ENCODE peak calls at places on chromosomes 16 and 17, in seven cellular contexts. One of them, this sample, is unnamed.

GRCh38 chr17:11182430-11182829 is 58.6 kb upstream of the SHISA6 start:
- DNase-seq in iPS-NIHi11: no peak
- DNase-seq in NCI-H1436: no peak
- DNase-seq in cardiac fibroblast: no peak
- DNase-seq in adrenal gland: no peak
- DNase-seq in stimulated activated CD8-positive, alpha-beta memory T cell treated with anti-CD3 and anti-CD28 coated beads, Interleukin-2, amount 100 ng/mL, for 1 hour: no peak
- DNase-seq in NAMALWA: no peak
- DNase-seq in this sample: no peak

GRCh38 chr17:35089846-35090193 is 26.3 kb upstream of the RFFL start:
- DNase-seq in adrenal gland: no peak
- DNase-seq in NCI-H1436: no peak
- DNase-seq in iPS-NIHi11: peak
- DNase-seq in NAMALWA: no peak
- DNase-seq in cardiac fibroblast: peak
- DNase-seq in stimulated activated CD8-positive, alpha-beta memory T cell treated with anti-CD3 and anti-CD28 coated beads, Interleukin-2, amount 100 ng/mL, for 1 hour: no peak
- DNase-seq in this sample: peak

GRCh38 chr17:36747861-36748260 is 146.5 kb downstream of the MRM1 start:
- DNase-seq in NCI-H1436: no peak
- DNase-seq in iPS-NIHi11: no peak
- DNase-seq in cardiac fibroblast: no peak
- DNase-seq in stimulated activated CD8-positive, alpha-beta memory T cell treated with anti-CD3 and anti-CD28 coated beads, Interleukin-2, amount 100 ng/mL, for 1 hour: no peak
- DNase-seq in NAMALWA: no peak
- DNase-seq in adrenal gland: no peak
- DNase-seq in this sample: no peak

GRCh38 chr17:2176484-2177175 is 121.7 kb downstream of the HIC1 start:
- DNase-seq in NCI-H1436: no peak
- DNase-seq in stimulated activated CD8-positive, alpha-beta memory T cell treated with anti-CD3 and anti-CD28 coated beads, Interleukin-2, amount 100 ng/mL, for 1 hour: no peak
- DNase-seq in iPS-NIHi11: no peak
- DNase-seq in NAMALWA: no peak
- DNase-seq in cardiac fibroblast: no peak
- DNase-seq in adrenal gland: no peak
- DNase-seq in this sample: no peak

GRCh38 chr17:78705071-78705470 is 77.0 kb downstream of the CYTH1 start:
- DNase-seq in NCI-H1436: no peak
- DNase-seq in stimulated activated CD8-positive, alpha-beta memory T cell treated with anti-CD3 and anti-CD28 coated beads, Interleukin-2, amount 100 ng/mL, for 1 hour: no peak
- DNase-seq in cardiac fibroblast: no peak
- DNase-seq in iPS-NIHi11: no peak
- DNase-seq in adrenal gland: no peak
- DNase-seq in NAMALWA: no peak
- DNase-seq in this sample: no peak

GRCh38 chr17:62098623-62099231 is 33.6 kb upstream of the MED13 start:
- DNase-seq in NCI-H1436: no peak
- DNase-seq in iPS-NIHi11: no peak
- DNase-seq in NAMALWA: no peak
- DNase-seq in adrenal gland: no peak
- DNase-seq in stimulated activated CD8-positive, alpha-beta memory T cell treated with anti-CD3 and anti-CD28 coated beads, Interleukin-2, amount 100 ng/mL, for 1 hour: no peak
- DNase-seq in cardiac fibroblast: no peak
- DNase-seq in this sample: no peak

GRCh38 chr16:28166394-28167208 is 45.2 kb downstream of the XPO6 start:
- DNase-seq in NAMALWA: no peak
- DNase-seq in adrenal gland: no peak
- DNase-seq in iPS-NIHi11: no peak
- DNase-seq in cardiac fibroblast: peak
- DNase-seq in stimulated activated CD8-positive, alpha-beta memory T cell treated with anti-CD3 and anti-CD28 coated beads, Interleukin-2, amount 100 ng/mL, for 1 hour: no peak
- DNase-seq in NCI-H1436: no peak
- DNase-seq in this sample: no peak

GRCh38 chr17:75596320-75597087 is 8.9 kb downstream of the MYO15B start:
- DNase-seq in NCI-H1436: no peak
- DNase-seq in stimulated activated CD8-positive, alpha-beta memory T cell treated with anti-CD3 and anti-CD28 coated beads, Interleukin-2, amount 100 ng/mL, for 1 hour: no peak
- DNase-seq in adrenal gland: no peak
- DNase-seq in NAMALWA: no peak
- DNase-seq in cardiac fibroblast: no peak
- DNase-seq in iPS-NIHi11: no peak
- DNase-seq in this sample: no peak

GRCh38 chr16:66481081-66481942 is 54.2 kb downstream of the BEAN1 start:
- DNase-seq in cardiac fibroblast: no peak
- DNase-seq in iPS-NIHi11: no peak
- DNase-seq in stimulated activated CD8-positive, alpha-beta memory T cell treated with anti-CD3 and anti-CD28 coated beads, Interleukin-2, amount 100 ng/mL, for 1 hour: no peak
- DNase-seq in NAMALWA: no peak
- DNase-seq in NCI-H1436: no peak
- DNase-seq in adrenal gland: peak
- DNase-seq in this sample: no peak

GRCh38 chr16:86819523-86819887 is 241.2 kb downstream of the FOXL1 start:
- DNase-seq in stimulated activated CD8-positive, alpha-beta memory T cell treated with anti-CD3 and anti-CD28 coated beads, Interleukin-2, amount 100 ng/mL, for 1 hour: no peak
- DNase-seq in adrenal gland: no peak
- DNase-seq in iPS-NIHi11: no peak
- DNase-seq in NCI-H1436: no peak
- DNase-seq in NAMALWA: no peak
- DNase-seq in cardiac fibroblast: no peak
- DNase-seq in this sample: peak

GRCh38 chr16:25413962-25414361 is 156.3 kb upstream of the ZKSCAN2 start:
- DNase-seq in stimulated activated CD8-positive, alpha-beta memory T cell treated with anti-CD3 and anti-CD28 coated beads, Interleukin-2, amount 100 ng/mL, for 1 hour: no peak
- DNase-seq in iPS-NIHi11: no peak
- DNase-seq in NAMALWA: no peak
- DNase-seq in NCI-H1436: no peak
- DNase-seq in adrenal gland: no peak
- DNase-seq in cardiac fibroblast: peak
- DNase-seq in this sample: no peak

GRCh38 chr16:66574081-66574480 is 5.2 kb upstream of the CMTM2 start:
- DNase-seq in stimulated activated CD8-positive, alpha-beta memory T cell treated with anti-CD3 and anti-CD28 coated beads, Interleukin-2, amount 100 ng/mL, for 1 hour: no peak
- DNase-seq in cardiac fibroblast: no peak
- DNase-seq in iPS-NIHi11: no peak
- DNase-seq in NAMALWA: no peak
- DNase-seq in NCI-H1436: no peak
- DNase-seq in adrenal gland: no peak
- DNase-seq in this sample: no peak

GRCh38 chr16:74035816-74036215 is 260.8 kb upstream of the PSMD7 start:
- DNase-seq in adrenal gland: no peak
- DNase-seq in NAMALWA: peak
- DNase-seq in cardiac fibroblast: peak
- DNase-seq in iPS-NIHi11: peak
- DNase-seq in stimulated activated CD8-positive, alpha-beta memory T cell treated with anti-CD3 and anti-CD28 coated beads, Interleukin-2, amount 100 ng/mL, for 1 hour: no peak
- DNase-seq in NCI-H1436: no peak
- DNase-seq in this sample: peak

GRCh38 chr17:37220609-37220953 is 155.2 kb upstream of the C17orf78 start:
- DNase-seq in NAMALWA: peak
- DNase-seq in adrenal gland: peak
- DNase-seq in stimulated activated CD8-positive, alpha-beta memory T cell treated with anti-CD3 and anti-CD28 coated beads, Interleukin-2, amount 100 ng/mL, for 1 hour: no peak
- DNase-seq in NCI-H1436: peak
- DNase-seq in iPS-NIHi11: peak
- DNase-seq in cardiac fibroblast: peak
- DNase-seq in this sample: peak

GRCh38 chr16:1206326-1206725 is 18.7 kb downstream of the TPSG1 start:
- DNase-seq in stimulated activated CD8-positive, alpha-beta memory T cell treated with anti-CD3 and anti-CD28 coated beads, Interleukin-2, amount 100 ng/mL, for 1 hour: no peak
- DNase-seq in NAMALWA: peak
- DNase-seq in adrenal gland: no peak
- DNase-seq in iPS-NIHi11: no peak
- DNase-seq in NCI-H1436: no peak
- DNase-seq in cardiac fibroblast: no peak
- DNase-seq in this sample: no peak

GRCh38 chr17:67221062-67221998 is 23.7 kb downstream of the HELZ start:
- DNase-seq in iPS-NIHi11: peak
- DNase-seq in cardiac fibroblast: peak
- DNase-seq in stimulated activated CD8-positive, alpha-beta memory T cell treated with anti-CD3 and anti-CD28 coated beads, Interleukin-2, amount 100 ng/mL, for 1 hour: no peak
- DNase-seq in adrenal gland: no peak
- DNase-seq in NAMALWA: peak
- DNase-seq in NCI-H1436: peak
- DNase-seq in this sample: peak

GRCh38 chr17:40496170-40496569 is 5.3 kb downstream of the TNS4 start:
- DNase-seq in NCI-H1436: no peak
- DNase-seq in NAMALWA: no peak
- DNase-seq in stimulated activated CD8-positive, alpha-beta memory T cell treated with anti-CD3 and anti-CD28 coated beads, Interleukin-2, amount 100 ng/mL, for 1 hour: no peak
- DNase-seq in adrenal gland: no peak
- DNase-seq in cardiac fibroblast: no peak
- DNase-seq in iPS-NIHi11: no peak
- DNase-seq in this sample: no peak

GRCh38 chr17:61591930-61592329 is 911 bp upstream of the NACA2 start:
- DNase-seq in iPS-NIHi11: no peak
- DNase-seq in adrenal gland: no peak
- DNase-seq in stimulated activated CD8-positive, alpha-beta memory T cell treated with anti-CD3 and anti-CD28 coated beads, Interleukin-2, amount 100 ng/mL, for 1 hour: no peak
- DNase-seq in NAMALWA: no peak
- DNase-seq in NCI-H1436: no peak
- DNase-seq in cardiac fibroblast: no peak
- DNase-seq in this sample: no peak

GRCh38 chr17:61427567-61427966 is 24.7 kb upstream of the TBX4 start:
- DNase-seq in stimulated activated CD8-positive, alpha-beta memory T cell treated with anti-CD3 and anti-CD28 coated beads, Interleukin-2, amount 100 ng/mL, for 1 hour: no peak
- DNase-seq in NAMALWA: no peak
- DNase-seq in cardiac fibroblast: no peak
- DNase-seq in adrenal gland: no peak
- DNase-seq in iPS-NIHi11: no peak
- DNase-seq in NCI-H1436: no peak
- DNase-seq in this sample: no peak

GRCh38 chr17:7294614-7295153 is at the start of gene YBX2:
- DNase-seq in NCI-H1436: peak
- DNase-seq in iPS-NIHi11: peak
- DNase-seq in adrenal gland: peak
- DNase-seq in stimulated activated CD8-positive, alpha-beta memory T cell treated with anti-CD3 and anti-CD28 coated beads, Interleukin-2, amount 100 ng/mL, for 1 hour: peak
- DNase-seq in cardiac fibroblast: no peak
- DNase-seq in NAMALWA: peak
- DNase-seq in this sample: peak

GRCh38 chr16:80997964-80998620 is 8.6 kb downstream of the CMC2 start:
- DNase-seq in NCI-H1436: no peak
- DNase-seq in iPS-NIHi11: no peak
- DNase-seq in adrenal gland: no peak
- DNase-seq in cardiac fibroblast: no peak
- DNase-seq in stimulated activated CD8-positive, alpha-beta memory T cell treated with anti-CD3 and anti-CD28 coated beads, Interleukin-2, amount 100 ng/mL, for 1 hour: no peak
- DNase-seq in NAMALWA: no peak
- DNase-seq in this sample: no peak

GRCh38 chr17:45276031-45276430 is 14.1 kb upstream of the SPATA32 start:
- DNase-seq in NCI-H1436: no peak
- DNase-seq in stimulated activated CD8-positive, alpha-beta memory T cell treated with anti-CD3 and anti-CD28 coated beads, Interleukin-2, amount 100 ng/mL, for 1 hour: no peak
- DNase-seq in NAMALWA: no peak
- DNase-seq in cardiac fibroblast: no peak
- DNase-seq in adrenal gland: no peak
- DNase-seq in iPS-NIHi11: no peak
- DNase-seq in this sample: no peak

GRCh38 chr16:77090062-77090461 is 100.9 kb upstream of the MON1B start:
- DNase-seq in cardiac fibroblast: no peak
- DNase-seq in NCI-H1436: no peak
- DNase-seq in adrenal gland: no peak
- DNase-seq in NAMALWA: no peak
- DNase-seq in iPS-NIHi11: no peak
- DNase-seq in stimulated activated CD8-positive, alpha-beta memory T cell treated with anti-CD3 and anti-CD28 coated beads, Interleukin-2, amount 100 ng/mL, for 1 hour: no peak
- DNase-seq in this sample: no peak

GRCh38 chr17:28788100-28788499 is 44.3 kb downstream of the TRAF4 start:
- DNase-seq in stimulated activated CD8-positive, alpha-beta memory T cell treated with anti-CD3 and anti-CD28 coated beads, Interleukin-2, amount 100 ng/mL, for 1 hour: no peak
- DNase-seq in NCI-H1436: no peak
- DNase-seq in iPS-NIHi11: no peak
- DNase-seq in adrenal gland: no peak
- DNase-seq in cardiac fibroblast: no peak
- DNase-seq in NAMALWA: no peak
- DNase-seq in this sample: no peak

GRCh38 chr16:85520853-85521736 is 92.0 kb upstream of the GSE1 start:
- DNase-seq in iPS-NIHi11: no peak
- DNase-seq in NAMALWA: no peak
- DNase-seq in NCI-H1436: no peak
- DNase-seq in stimulated activated CD8-positive, alpha-beta memory T cell treated with anti-CD3 and anti-CD28 coated beads, Interleukin-2, amount 100 ng/mL, for 1 hour: no peak
- DNase-seq in adrenal gland: no peak
- DNase-seq in cardiac fibroblast: no peak
- DNase-seq in this sample: no peak

GRCh38 chr16:86242244-86243122 is 267.8 kb upstream of the FOXF1 start:
- DNase-seq in NAMALWA: no peak
- DNase-seq in adrenal gland: no peak
- DNase-seq in NCI-H1436: no peak
- DNase-seq in cardiac fibroblast: no peak
- DNase-seq in iPS-NIHi11: no peak
- DNase-seq in stimulated activated CD8-positive, alpha-beta memory T cell treated with anti-CD3 and anti-CD28 coated beads, Interleukin-2, amount 100 ng/mL, for 1 hour: no peak
- DNase-seq in this sample: no peak

GRCh38 chr16:1183235-1183907 is 30.5 kb downstream of the CACNA1H start:
- DNase-seq in stimulated activated CD8-positive, alpha-beta memory T cell treated with anti-CD3 and anti-CD28 coated beads, Interleukin-2, amount 100 ng/mL, for 1 hour: no peak
- DNase-seq in NAMALWA: no peak
- DNase-seq in NCI-H1436: peak
- DNase-seq in cardiac fibroblast: peak
- DNase-seq in adrenal gland: peak
- DNase-seq in iPS-NIHi11: peak
- DNase-seq in this sample: peak

GRCh38 chr16:21169249-21169981 is 10.9 kb downstream of the LDAF1 start:
- DNase-seq in NAMALWA: no peak
- DNase-seq in iPS-NIHi11: no peak
- DNase-seq in cardiac fibroblast: peak
- DNase-seq in adrenal gland: no peak
- DNase-seq in NCI-H1436: no peak
- DNase-seq in stimulated activated CD8-positive, alpha-beta memory T cell treated with anti-CD3 and anti-CD28 coated beads, Interleukin-2, amount 100 ng/mL, for 1 hour: no peak
- DNase-seq in this sample: peak

GRCh38 chr16:79751785-79752184 is 151.2 kb upstream of the MAF start:
- DNase-seq in adrenal gland: no peak
- DNase-seq in cardiac fibroblast: peak
- DNase-seq in iPS-NIHi11: no peak
- DNase-seq in stimulated activated CD8-positive, alpha-beta memory T cell treated with anti-CD3 and anti-CD28 coated beads, Interleukin-2, amount 100 ng/mL, for 1 hour: no peak
- DNase-seq in NAMALWA: no peak
- DNase-seq in NCI-H1436: no peak
- DNase-seq in this sample: no peak

GRCh38 chr16:71499775-71500364 is 10.7 kb upstream of the ZNF19 start:
- DNase-seq in NCI-H1436: peak
- DNase-seq in iPS-NIHi11: peak
- DNase-seq in adrenal gland: peak
- DNase-seq in stimulated activated CD8-positive, alpha-beta memory T cell treated with anti-CD3 and anti-CD28 coated beads, Interleukin-2, amount 100 ng/mL, for 1 hour: peak
- DNase-seq in NAMALWA: peak
- DNase-seq in cardiac fibroblast: peak
- DNase-seq in this sample: peak

GRCh38 chr17:81097943-81098308 is 63.0 kb downstream of the BAIAP2 start:
- DNase-seq in NCI-H1436: no peak
- DNase-seq in cardiac fibroblast: no peak
- DNase-seq in stimulated activated CD8-positive, alpha-beta memory T cell treated with anti-CD3 and anti-CD28 coated beads, Interleukin-2, amount 100 ng/mL, for 1 hour: no peak
- DNase-seq in adrenal gland: no peak
- DNase-seq in NAMALWA: no peak
- DNase-seq in iPS-NIHi11: no peak
- DNase-seq in this sample: peak

GRCh38 chr17:81403040-81403467 is 7.8 kb downstream of the BAHCC1 start:
- DNase-seq in stimulated activated CD8-positive, alpha-beta memory T cell treated with anti-CD3 and anti-CD28 coated beads, Interleukin-2, amount 100 ng/mL, for 1 hour: no peak
- DNase-seq in adrenal gland: no peak
- DNase-seq in cardiac fibroblast: peak
- DNase-seq in iPS-NIHi11: no peak
- DNase-seq in NCI-H1436: no peak
- DNase-seq in NAMALWA: no peak
- DNase-seq in this sample: peak

GRCh38 chr16:1575578-1575977 is 36.3 kb downstream of the IFT140 start:
- DNase-seq in cardiac fibroblast: no peak
- DNase-seq in iPS-NIHi11: no peak
- DNase-seq in adrenal gland: no peak
- DNase-seq in NCI-H1436: no peak
- DNase-seq in NAMALWA: no peak
- DNase-seq in stimulated activated CD8-positive, alpha-beta memory T cell treated with anti-CD3 and anti-CD28 coated beads, Interleukin-2, amount 100 ng/mL, for 1 hour: no peak
- DNase-seq in this sample: no peak

GRCh38 chr17:55770220-55770870 is 19.5 kb downstream of the PCTP start:
- DNase-seq in adrenal gland: no peak
- DNase-seq in NAMALWA: peak
- DNase-seq in NCI-H1436: peak
- DNase-seq in stimulated activated CD8-positive, alpha-beta memory T cell treated with anti-CD3 and anti-CD28 coated beads, Interleukin-2, amount 100 ng/mL, for 1 hour: no peak
- DNase-seq in cardiac fibroblast: peak
- DNase-seq in iPS-NIHi11: peak
- DNase-seq in this sample: peak